ENCODE peak calls at places on chromosomes 3 and 15, in five cellular contexts. M is suprapubic skin, D is uterus, Q is fibroblast of mammary gland, C is cardiac fibroblast. P is an unnamed sample.

GRCh38 chr15:72050700-72051099 is 67.2 kb downstream of the MYO9A start:
- DNase-seq in D (no peak), Q (peak), C (no peak), M (no peak), P (no peak)

GRCh38 chr3:163476179-163476578 is 1602.1 kb downstream of the SI start:
- DNase-seq in Q (no peak), M (no peak), D (no peak), C (peak), P (peak)

GRCh38 chr3:161345023-161345422 is 26.3 kb downstream of the SPTSSB start:
- DNase-seq in C (no peak), Q (no peak), D (no peak), M (no peak), P (no peak)

GRCh38 chr3:115388166-115388565 is 235.1 kb upstream of the GAP43 start:
- DNase-seq in C (peak), M (no peak), Q (peak), D (peak), P (peak)

GRCh38 chr3:123559040-123559861 is 25.6 kb downstream of the HACD2 start:
- DNase-seq in D (no peak), Q (peak), C (peak), M (no peak), P (peak)

GRCh38 chr3:120048355-120048754 is 45.9 kb downstream of the GSK3B start:
- DNase-seq in C (peak), Q (no peak), M (no peak), D (no peak), P (peak)

GRCh38 chr15:50380089-50380488 is 25.1 kb upstream of the GABPB1 start:
- DNase-seq in C (peak), M (no peak), Q (peak), D (no peak), P (peak)

GRCh38 chr15:57382222-57382621 is 5.9 kb downstream of the CGNL1 start:
- DNase-seq in Q (no peak), D (no peak), C (no peak), M (no peak), P (no peak)

GRCh38 chr3:127172670-127173515 is 20.0 kb upstream of the PRR23E start:
- DNase-seq in M (no peak), Q (peak), D (no peak), C (peak), P (peak)

GRCh38 chr3:17629400-17629799 is 113.0 kb downstream of the TBC1D5 start:
- DNase-seq in D (no peak), Q (peak), C (no peak), M (no peak), P (no peak)

GRCh38 chr15:95646892-95647291 is 683.6 kb upstream of the NR2F2 start:
- DNase-seq in D (no peak), Q (no peak), M (no peak), C (no peak), P (no peak)

GRCh38 chr3:79253704-79254103 is 514.1 kb downstream of the ROBO1 start:
- DNase-seq in M (no peak), Q (peak), C (no peak), D (no peak), P (no peak)

GRCh38 chr3:38397320-38397719 is 50.7 kb downstream of the XYLB start:
- DNase-seq in M (no peak), C (peak), D (no peak), Q (peak), P (peak)

GRCh38 chr3:117443014-117443413 is 733.4 kb downstream of the TUSC7 start:
- DNase-seq in C (peak), D (no peak), Q (peak), M (no peak), P (peak)

GRCh38 chr15:53658827-53659226 is 100.6 kb downstream of the WDR72 start:
- DNase-seq in C (no peak), D (no peak), M (no peak), Q (no peak), P (no peak)

GRCh38 chr3:100810671-100811070 is 101.4 kb downstream of the TFG start:
- DNase-seq in M (no peak), Q (peak), C (peak), D (no peak), P (peak)

GRCh38 chr3:29436612-29437313 is 155.9 kb downstream of the RBMS3 start:
- DNase-seq in M (no peak), D (no peak), Q (no peak), C (no peak), P (no peak)

GRCh38 chr3:2869905-2870304 is 240.3 kb downstream of the IL5RA start:
- DNase-seq in C (no peak), Q (no peak), D (no peak), M (no peak), P (no peak)

GRCh38 chr3:16316396-16316795 is 51.4 kb downstream of the OXNAD1 start:
- DNase-seq in Q (no peak), D (no peak), C (no peak), M (no peak), P (no peak)

GRCh38 chr3:40189118-40189517 is 120.4 kb upstream of the EIF1B start:
- DNase-seq in M (no peak), Q (no peak), D (no peak), C (no peak), P (no peak)

GRCh38 chr3:40190056-40190455 is 119.5 kb upstream of the EIF1B start:
- DNase-seq in D (no peak), Q (no peak), M (no peak), C (no peak), P (no peak)

GRCh38 chr3:40186508-40186907 is 123.0 kb upstream of the EIF1B start:
- DNase-seq in D (no peak), Q (no peak), C (no peak), M (no peak), P (no peak)

GRCh38 chr3:40185029-40185695 is 124.3 kb upstream of the EIF1B start:
- DNase-seq in M (no peak), C (no peak), D (no peak), Q (no peak), P (no peak)

DNA sequence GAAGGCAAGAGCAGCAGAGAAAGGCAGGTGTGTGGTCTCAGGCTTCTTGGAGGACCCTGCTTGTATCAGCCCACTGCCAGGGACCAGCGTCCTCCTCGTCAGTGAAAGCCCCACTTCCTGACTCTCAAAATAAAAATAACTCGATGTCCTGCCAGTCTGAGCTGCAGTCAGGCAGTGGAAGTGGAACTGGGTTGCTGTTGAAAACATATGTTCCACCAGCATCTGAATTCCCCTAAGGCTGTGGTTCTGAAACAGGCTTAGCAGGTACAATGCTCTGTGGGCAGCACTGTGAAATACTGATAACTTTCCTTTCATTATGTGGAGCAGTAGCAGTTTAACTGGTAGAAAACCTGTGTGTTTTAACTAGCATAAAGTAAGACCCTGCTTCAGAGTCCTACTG is 121.6 kb upstream of the EIF1B start:
- DNase-seq in D (no peak), C (no peak), Q (no peak), M (no peak), P (no peak)
- TF ChIP-seq CTCF in D (no peak), C (no peak), Q (no peak), M (no peak), P (no peak)

DNA sequence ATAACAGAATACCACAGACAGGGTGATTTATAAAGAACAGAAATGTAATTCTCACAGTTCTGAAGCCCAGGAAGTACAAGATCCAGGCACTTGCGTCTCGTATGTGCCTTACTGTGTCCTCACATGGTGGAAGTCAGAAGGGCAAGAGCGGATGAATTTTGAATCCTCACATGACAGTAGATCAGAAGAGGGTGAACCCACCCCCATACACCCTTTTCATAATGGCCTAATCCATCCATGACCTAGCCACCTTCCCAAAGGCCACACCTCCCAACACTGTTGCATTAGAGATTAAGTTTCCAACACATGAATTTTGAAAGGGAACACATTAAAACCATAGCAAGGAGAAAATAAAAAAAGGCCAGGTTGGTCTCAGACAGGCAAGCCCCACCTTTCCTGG is 18.7 kb upstream of the ANXA2 start:
- DNase-seq in M (no peak), C (no peak), D (no peak), Q (no peak), P (no peak)
- H3K4me3 ChIP-seq in M (no peak), C (no peak), D (no peak), Q (no peak), P (no peak)

DNA sequence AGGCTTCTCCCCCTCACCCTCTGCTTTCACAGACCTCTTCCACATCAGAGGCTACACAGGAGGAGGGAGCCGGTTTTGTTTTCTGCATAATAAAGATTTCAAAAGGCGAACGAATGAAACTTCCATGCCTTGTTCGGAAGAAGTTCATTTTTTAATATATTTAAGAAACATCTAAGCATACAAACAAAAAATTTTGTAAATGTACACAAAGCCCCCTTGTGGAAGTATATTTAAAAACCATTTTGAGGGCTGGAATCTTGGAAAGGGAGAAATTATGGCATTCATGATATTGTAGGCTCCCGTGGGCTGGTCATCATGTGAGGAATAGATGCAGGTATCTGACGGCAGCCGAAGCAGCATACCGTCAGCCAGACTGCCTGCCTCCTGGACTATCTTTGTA is 90.4 kb downstream of the MECOM start:
- DNase-seq in Q (no peak), M (no peak), C (peak), D (no peak), P (peak)
- TF ChIP-seq CTCF in Q (no peak), M (no peak), C (peak), D (no peak), P (peak)

GRCh38 chr15:85542488-85542887 is 162.1 kb downstream of the AKAP13 start:
- DNase-seq in D (no peak), Q (no peak), C (no peak), M (no peak), P (no peak)

GRCh38 chr15:85541744-85542143 is 161.3 kb downstream of the AKAP13 start:
- DNase-seq in D (no peak), Q (peak), M (no peak), C (no peak), P (no peak)

GRCh38 chr15:85542895-85543331 is 162.5 kb downstream of the AKAP13 start:
- DNase-seq in Q (peak), D (no peak), M (no peak), C (no peak), P (no peak)

GRCh38 chr15:85545185-85545584 is 164.8 kb downstream of the AKAP13 start:
- DNase-seq in C (peak), D (no peak), M (no peak), Q (peak), P (peak)

DNA sequence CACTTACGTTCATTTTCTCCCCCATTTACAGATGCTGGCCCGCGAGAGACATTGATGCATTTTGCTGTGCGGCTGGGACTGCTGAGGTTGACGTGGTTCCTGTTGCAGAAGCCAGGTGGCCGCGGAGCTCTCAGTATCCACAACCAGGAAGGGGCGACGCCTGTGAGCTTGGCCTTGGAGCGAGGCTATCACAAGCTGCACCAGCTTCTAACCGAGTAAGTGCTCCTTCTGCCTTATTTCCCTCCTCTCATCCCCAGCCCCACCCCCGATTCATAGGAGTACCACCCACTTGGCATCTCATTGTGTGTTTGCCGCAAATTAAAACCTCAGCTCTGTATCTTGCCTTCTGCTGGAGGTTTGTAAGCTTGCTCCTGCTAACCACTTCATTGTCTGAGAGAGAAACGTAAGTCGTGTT is 163.3 kb downstream of the AKAP13 start:
- DNase-seq in C (peak), M (peak), D (no peak), Q (no peak), P (no peak)
- H3K4me3 ChIP-seq in C (no peak), M (peak), D (no peak), Q (no peak), P (no peak)

GRCh38 chr15:78811124-78811824 is at the start of gene ADAMTS7:
- DNase-seq in C (peak), D (peak), M (no peak), Q (peak), P (peak)

GRCh38 chr15:78808550-78808949 is 2.7 kb downstream of the ADAMTS7 start:
- DNase-seq in C (peak), M (no peak), D (no peak), Q (peak), P (peak)

GRCh38 chr15:78810377-78811123 is 714 bp downstream of the ADAMTS7 start:
- DNase-seq in M (no peak), Q (peak), D (peak), C (peak), P (peak)

GRCh38 chr15:78810003-78810376 is 1.3 kb downstream of the ADAMTS7 start:
- DNase-seq in Q (no peak), D (no peak), C (no peak), M (no peak), P (no peak)

DNA sequence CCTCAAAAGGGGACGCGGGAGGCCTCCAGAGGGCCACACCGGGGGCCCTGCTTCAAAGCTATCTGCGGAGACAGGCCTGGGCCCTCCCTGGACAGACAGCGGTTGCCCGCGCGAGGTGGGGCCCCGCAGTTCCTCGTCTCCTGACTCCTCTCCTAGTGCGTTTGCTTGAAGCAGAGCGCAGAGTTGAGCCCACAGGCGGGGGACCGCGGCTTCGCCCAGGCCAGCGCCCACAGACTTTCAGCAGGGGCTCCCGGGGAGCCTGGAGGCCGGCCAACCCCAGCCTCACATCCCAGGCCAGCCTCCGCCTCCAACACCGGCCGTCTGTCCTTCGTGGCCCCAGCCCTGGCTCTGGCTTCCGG is 540 bp upstream of the ADAMTS7 start:
- DNase-seq in D (no peak), C (no peak), Q (peak), M (no peak), P (peak)
- TF ChIP-seq CTCF in D (no peak), C (no peak), Q (no peak), M (no peak), P (no peak)

GRCh38 chr3:183266454-183266853 is 13.4 kb downstream of the B3GNT5 start:
- DNase-seq in D (no peak), C (no peak), Q (no peak), M (no peak), P (no peak)

GRCh38 chr3:183267140-183267539 is 14.1 kb downstream of the B3GNT5 start:
- DNase-seq in D (no peak), M (no peak), Q (no peak), C (no peak), P (no peak)

GRCh38 chr3:183264249-183264648 is 11.2 kb downstream of the B3GNT5 start:
- DNase-seq in D (no peak), Q (peak), C (no peak), M (no peak), P (no peak)

GRCh38 chr3:183265157-183265642 is 12.1 kb downstream of the B3GNT5 start:
- DNase-seq in D (peak), C (peak), M (no peak), Q (peak), P (peak)

DNA sequence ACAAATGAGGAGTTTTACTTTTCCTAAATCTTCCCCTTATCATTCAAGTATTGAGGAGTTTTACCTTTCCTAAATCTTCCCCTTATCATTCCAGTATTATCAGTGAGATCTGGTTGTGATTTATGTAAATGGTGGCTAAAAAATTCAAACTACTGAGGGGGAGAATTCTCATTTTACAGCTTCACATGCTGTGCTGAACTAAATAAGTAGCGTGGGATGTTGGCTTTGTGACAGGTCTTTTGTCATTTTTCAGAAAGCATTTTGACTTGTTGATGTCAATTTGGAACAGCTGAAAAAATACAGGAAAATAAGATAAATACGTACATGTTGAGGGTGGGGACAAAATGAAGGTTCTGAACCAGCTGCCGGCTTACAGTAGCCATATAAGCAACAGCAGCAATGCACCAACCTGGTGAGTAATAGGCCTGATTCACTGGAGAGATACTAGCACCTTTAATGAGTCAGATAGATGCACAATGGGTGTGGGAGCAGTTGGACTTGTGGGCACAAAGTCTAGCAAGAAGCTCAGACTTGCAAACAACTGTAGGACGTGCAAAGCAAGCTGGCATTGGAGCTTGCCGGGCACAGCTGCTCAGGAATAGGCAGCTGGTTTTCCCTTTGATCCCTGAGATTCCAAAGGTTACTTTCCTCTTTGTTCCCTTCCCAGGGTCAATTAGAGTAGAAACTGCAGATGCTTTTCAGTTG is 12.8 kb downstream of the B3GNT5 start:
- DNase-seq in C (peak), M (no peak), Q (peak), D (no peak), P (peak)
- H3K4me3 ChIP-seq in C (peak), M (no peak), Q (peak), D (no peak), P (peak)

GRCh38 chr3:4943553-4943952 is 35.7 kb upstream of the BHLHE40 start:
- DNase-seq in Q (no peak), C (no peak), M (no peak), D (no peak), P (no peak)
- TF ChIP-seq CTCF in Q (peak), C (peak), M (no peak), D (no peak), P (peak)

GRCh38 chr15:39501366-39501765 is 79.5 kb upstream of the THBS1 start:
- DNase-seq in C (peak), M (no peak), D (no peak), Q (peak), P (no peak)
- H3K4me3 ChIP-seq in C (no peak), M (no peak), D (no peak), Q (no peak), P (no peak)

DNA sequence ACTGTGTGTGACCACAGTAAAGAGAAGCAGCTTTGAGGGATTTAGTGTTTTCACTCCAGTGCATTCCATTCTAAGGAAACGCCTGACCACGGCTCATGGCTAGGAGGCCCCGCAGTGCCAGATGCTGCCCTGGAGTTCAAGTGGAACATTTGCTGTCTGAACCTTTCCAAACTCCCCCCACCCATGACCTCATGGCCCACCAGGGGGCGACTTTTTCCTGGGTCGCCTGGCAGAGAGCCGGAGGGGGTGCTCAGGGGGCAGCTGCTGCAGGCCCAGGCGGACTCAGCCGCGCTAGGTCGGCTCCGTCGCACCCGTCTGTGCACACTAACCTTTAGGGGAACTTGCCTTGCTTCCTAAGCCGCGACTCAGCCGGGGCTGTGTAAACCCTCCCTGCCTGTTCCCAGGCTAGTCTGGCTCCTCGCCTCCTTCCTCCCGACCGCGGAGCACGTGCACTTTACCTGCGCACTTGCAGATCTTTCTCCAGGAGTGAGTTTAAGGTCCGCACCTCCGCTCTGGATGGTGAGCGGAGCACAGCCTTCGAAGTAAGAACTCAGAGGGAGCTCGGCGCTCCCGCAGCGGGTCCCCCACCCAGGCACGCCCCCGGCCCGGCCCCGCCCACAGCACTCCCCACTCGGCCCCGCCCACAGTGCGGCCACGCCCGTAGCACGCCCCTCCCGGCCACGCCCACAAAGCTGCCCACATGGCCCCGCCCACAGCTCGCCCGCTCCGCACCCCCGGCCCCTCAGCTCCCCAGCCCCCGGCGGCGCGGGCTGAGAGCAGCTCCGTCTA is at the start of gene OCA2:
- DNase-seq in Q (no peak), D (no peak), M (peak), C (peak), P (peak)
- TF ChIP-seq CTCF in Q (no peak), D (no peak), M (no peak), C (no peak), P (peak)